ENCODE peak calls at places on chromosomes 2 and 18, in eight cellular contexts. U, G, B, K, A, S, V and W are unnamed samples.

GRCh38 chr2:239273280-239274234 is 127.3 kb downstream of the HDAC4 start:
- DNase-seq in U (no peak), G (peak), B (no peak), K (no peak), A (no peak), S (no peak), V (no peak), W (no peak)

GRCh38 chr2:280655-281110 is 7.2 kb downstream of the ALKAL2 start:
- DNase-seq in U (no peak), G (no peak), B (no peak), K (no peak), A (no peak), S (no peak), V (no peak), W (no peak)

GRCh38 chr18:25102657-25103056 is 249.3 kb downstream of the ZNF521 start:
- DNase-seq in U (no peak), G (no peak), B (no peak), K (no peak), A (no peak), S (no peak), V (no peak), W (no peak)

GRCh38 chr18:32714571-32715148 is 58.2 kb downstream of the KLHL14 start:
- DNase-seq in U (peak), G (no peak), B (peak), K (peak), A (no peak), S (peak), V (peak), W (peak)

GRCh38 chr18:76445741-76446232 is 49.3 kb downstream of the ZNF516 start:
- DNase-seq in U (no peak), G (no peak), B (no peak), K (no peak), A (no peak), S (no peak), V (no peak), W (no peak)

GRCh38 chr18:21680148-21680547 is 24.4 kb downstream of the ABHD3 start:
- DNase-seq in U (no peak), G (no peak), B (no peak), K (no peak), A (no peak), S (no peak), V (no peak), W (no peak)

GRCh38 chr2:96253006-96253405 is 12.8 kb downstream of the TMEM127 start:
- DNase-seq in U (no peak), G (peak), B (no peak), K (no peak), A (no peak), S (no peak), V (no peak), W (no peak)

GRCh38 chr18:40365526-40365925 is 1589.5 kb upstream of the PIK3C3 start:
- DNase-seq in U (no peak), G (no peak), B (no peak), K (no peak), A (no peak), S (no peak), V (no peak), W (no peak)

GRCh38 chr18:66792466-66792865 is 188.6 kb upstream of the CDH19 start:
- DNase-seq in U (no peak), G (no peak), B (no peak), K (no peak), A (no peak), S (no peak), V (no peak), W (no peak)

GRCh38 chr2:200975672-200976071 is 12.2 kb upstream of the ORC2 start:
- DNase-seq in U (no peak), G (no peak), B (no peak), K (no peak), A (no peak), S (no peak), V (no peak), W (no peak)

GRCh38 chr2:122412360-122412759 is 656.9 kb downstream of the TSN start:
- DNase-seq in U (no peak), G (no peak), B (no peak), K (no peak), A (no peak), S (no peak), V (no peak), W (no peak)

GRCh38 chr18:9698497-9698896 is 9.6 kb upstream of the RAB31 start:
- DNase-seq in U (no peak), G (no peak), B (no peak), K (no peak), A (no peak), S (no peak), V (no peak), W (no peak)

GRCh38 chr2:20179755-20180594 is 45.0 kb downstream of the SDC1 start:
- DNase-seq in U (no peak), G (peak), B (no peak), K (no peak), A (no peak), S (no peak), V (peak), W (no peak)

GRCh38 chr18:77651441-77651840 is 401.8 kb downstream of the GALR1 start:
- DNase-seq in U (no peak), G (no peak), B (no peak), K (no peak), A (no peak), S (no peak), V (no peak), W (no peak)

GRCh38 chr18:77650799-77651385 is 401.2 kb downstream of the GALR1 start:
- DNase-seq in U (peak), G (peak), B (peak), K (peak), A (no peak), S (no peak), V (peak), W (peak)

GRCh38 chr18:77645170-77645872 is 395.7 kb downstream of the GALR1 start:
- DNase-seq in U (no peak), G (no peak), B (no peak), K (no peak), A (no peak), S (no peak), V (no peak), W (no peak)

GRCh38 chr18:77648415-77648814 is 398.8 kb downstream of the GALR1 start:
- DNase-seq in U (no peak), G (no peak), B (no peak), K (no peak), A (no peak), S (no peak), V (no peak), W (no peak)

DNA sequence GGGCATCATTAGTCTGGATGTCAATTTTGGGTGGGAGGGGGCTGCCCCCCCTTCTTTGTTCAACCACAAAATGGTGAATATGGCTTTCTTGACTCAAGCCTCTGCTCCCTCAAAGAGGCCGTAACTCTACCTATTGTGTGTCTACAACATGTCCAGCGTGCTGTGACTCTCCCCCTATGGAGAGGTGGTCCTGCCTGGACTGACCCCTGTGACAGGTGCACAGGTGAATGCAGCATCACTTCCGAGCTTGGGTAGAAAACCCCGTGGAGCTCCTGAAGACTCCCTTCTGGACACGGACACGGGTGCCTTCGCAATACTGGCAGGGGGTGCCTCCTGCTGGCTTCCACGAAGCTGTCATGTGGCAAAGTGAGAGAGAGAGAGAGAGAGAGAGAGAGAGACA is 397.8 kb downstream of the GALR1 start:
- DNase-seq in U (no peak), G (no peak), B (no peak), K (no peak), A (no peak), S (no peak), V (no peak), W (no peak)
- TF ChIP-seq CTCF in U (no peak), G (no peak), B (no peak), K (no peak), A (no peak), S (no peak), V (no peak), W (no peak)

GRCh38 chr2:223993634-223994232 is 36.5 kb downstream of the MRPL44 start:
- DNase-seq in U (peak), G (no peak), B (peak), K (peak), A (no peak), S (no peak), V (peak), W (peak)

GRCh38 chr2:223991611-223992010 is 34.3 kb downstream of the MRPL44 start:
- DNase-seq in U (no peak), G (no peak), B (no peak), K (no peak), A (no peak), S (no peak), V (no peak), W (no peak)

GRCh38 chr2:223994562-223995162 is 37.4 kb downstream of the MRPL44 start:
- DNase-seq in U (no peak), G (no peak), B (no peak), K (no peak), A (no peak), S (no peak), V (no peak), W (no peak)

GRCh38 chr2:223989860-223990237 is 32.6 kb downstream of the MRPL44 start:
- DNase-seq in U (no peak), G (no peak), B (no peak), K (no peak), A (no peak), S (no peak), V (no peak), W (no peak)

GRCh38 chr2:223989206-223989859 is 32.1 kb downstream of the MRPL44 start:
- DNase-seq in U (no peak), G (peak), B (no peak), K (no peak), A (no peak), S (no peak), V (no peak), W (no peak)
- TF ChIP-seq CTCF in U (peak), G (no peak), B (no peak), K (no peak), A (no peak), S (peak), V (peak), W (no peak)

DNA sequence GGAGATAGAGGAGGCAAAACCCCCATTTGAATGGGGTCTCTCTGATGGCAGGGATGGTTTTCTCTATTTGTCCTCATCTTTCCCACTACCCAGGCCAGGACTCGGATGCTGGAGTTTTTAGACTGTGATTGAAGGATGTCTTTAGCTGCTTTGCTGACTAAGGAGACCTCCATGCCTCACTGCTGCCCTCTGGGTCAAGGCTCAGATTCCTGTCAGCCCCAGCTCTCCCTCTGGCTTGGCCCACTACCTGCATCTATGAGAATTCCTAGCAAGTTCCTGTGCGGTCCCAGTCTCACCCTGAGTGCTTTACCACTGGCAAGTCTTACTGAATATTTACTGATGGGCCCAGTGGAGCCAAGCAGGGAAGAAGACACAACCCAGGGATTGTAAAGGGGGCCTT is 184.0 kb downstream of the CELF4 start:
- DNase-seq in U (no peak), G (no peak), B (no peak), K (no peak), A (no peak), S (no peak), V (no peak), W (no peak)
- TF ChIP-seq CTCF in U (no peak), G (no peak), B (no peak), K (no peak), A (no peak), S (no peak), V (no peak), W (no peak)

GRCh38 chr2:88832256-88832991 is 141.0 kb downstream of the RPIA start:
- DNase-seq in U (no peak), G (no peak), B (peak), K (peak), A (no peak), S (no peak), V (no peak), W (no peak)
- TF ChIP-seq CTCF in U (no peak), G (peak), B (peak), K (peak), A (no peak), S (no peak), V (no peak), W (no peak)

DNA sequence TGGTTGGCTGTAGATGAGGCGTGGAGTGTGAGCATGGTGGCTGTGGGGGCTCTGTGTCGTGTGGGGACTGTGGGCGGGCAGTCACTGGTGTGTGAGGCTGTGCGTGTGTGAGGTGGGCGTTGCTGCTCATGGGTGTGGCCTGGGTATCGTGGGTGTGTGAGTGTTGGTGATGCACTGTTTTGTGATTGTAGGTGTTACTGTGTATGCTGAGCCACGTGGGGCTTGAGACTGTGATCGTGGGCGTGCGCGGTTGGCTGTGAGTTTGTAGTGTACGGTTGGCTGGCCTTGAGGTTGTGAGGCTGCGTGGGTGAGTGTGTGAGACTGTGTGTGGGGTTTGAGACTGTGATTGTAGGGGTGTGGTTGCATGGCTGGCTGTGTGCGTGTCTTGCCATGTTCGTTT is 8.5 kb downstream of the INHBB start:
- DNase-seq in U (no peak), G (no peak), B (no peak), K (no peak), A (no peak), S (no peak), V (no peak), W (no peak)
- TF ChIP-seq CTCF in U (no peak), G (no peak), B (no peak), K (no peak), A (no peak), S (no peak), V (no peak), W (no peak)

GRCh38 chr2:231000211-231000904 is 4.4 kb downstream of the SPATA3 start:
- DNase-seq in U (no peak), G (peak), B (no peak), K (no peak), A (no peak), S (no peak), V (no peak), W (no peak)
- TF ChIP-seq CTCF in U (peak), G (peak), B (no peak), K (no peak), A (no peak), S (no peak), V (no peak), W (no peak)

GRCh38 chr2:68121873-68122679 is 35.6 kb upstream of the PNO1 start:
- DNase-seq in U (peak), G (peak), B (peak), K (peak), A (no peak), S (peak), V (peak), W (peak)
- TF ChIP-seq CTCF in U (peak), G (peak), B (peak), K (peak), A (peak), S (peak), V (peak), W (peak)

GRCh38 chr2:30136729-30137444 is 9.9 kb upstream of the YPEL5 start:
- DNase-seq in U (no peak), G (no peak), B (no peak), K (no peak), A (no peak), S (no peak), V (no peak), W (no peak)

GRCh38 chr2:30139131-30139870 is 7.5 kb upstream of the YPEL5 start:
- DNase-seq in U (no peak), G (no peak), B (no peak), K (peak), A (no peak), S (no peak), V (no peak), W (no peak)

GRCh38 chr2:30135541-30135940 is 11.3 kb upstream of the YPEL5 start:
- DNase-seq in U (no peak), G (no peak), B (no peak), K (no peak), A (no peak), S (no peak), V (no peak), W (no peak)

GRCh38 chr2:30134582-30134981 is 12.2 kb upstream of the YPEL5 start:
- DNase-seq in U (no peak), G (no peak), B (no peak), K (no peak), A (no peak), S (no peak), V (no peak), W (no peak)
- TF ChIP-seq CTCF in U (no peak), G (no peak), B (no peak), K (no peak), A (no peak), S (no peak), V (no peak), W (no peak)

GRCh38 chr2:28956415-28956826 is 24.7 kb upstream of the TOGARAM2 start:
- DNase-seq in U (peak), G (no peak), B (no peak), K (no peak), A (no peak), S (no peak), V (no peak), W (peak)
- TF ChIP-seq CTCF in U (peak), G (no peak), B (no peak), K (no peak), A (no peak), S (no peak), V (no peak), W (no peak)